ENCODE peak calls at places on chromosome 2, in four cellular contexts. Q is activated CD8-positive, alpha-beta memory T cell treated with anti-CD3 and anti-CD28 coated beads, Interleukin-2, amount 10 ng/mL, durations not matched to agents 7 days and 5 days; A is activated naive CD8-positive, alpha-beta T cell treated with anti-CD3 and anti-CD28 coated beads, Interleukin-2, amount 10 ng/mL, durations not matched to agents 7 days and 5 days; H is foreskin keratinocyte. X is an unnamed sample.

GRCh38 chr2:16649353-16650286 is 16.0 kb downstream of the CYRIA start:
- ATAC-seq in H (peak), Q (peak), A (no peak), X (peak)

GRCh38 chr2:31366733-31367132 is 47.8 kb downstream of the XDH start:
- ATAC-seq in H (no peak), A (no peak), Q (no peak), X (no peak)

GRCh38 chr2:85259101-85259590 is 68.6 kb downstream of the TGOLN2 start:
- ATAC-seq in A (no peak), H (no peak), Q (no peak), X (no peak)

GRCh38 chr2:19859565-19859964 is 42.2 kb downstream of the TTC32 start:
- ATAC-seq in H (no peak), A (no peak), Q (no peak), X (no peak)

GRCh38 chr2:106269591-106270291 is 75.6 kb upstream of the UXS1 start:
- ATAC-seq in H (peak), Q (peak), A (peak), X (peak)

GRCh38 chr2:174778479-174778962 is 14.2 kb upstream of the CHRNA1 start:
- ATAC-seq in Q (peak), A (peak), H (no peak), X (peak)

GRCh38 chr2:241565413-241565812 is 6.9 kb downstream of the BOK start:
- ATAC-seq in A (no peak), Q (no peak), H (no peak), X (no peak)

GRCh38 chr2:240048237-240048636 is 5.1 kb downstream of the OR6B3 start:
- ATAC-seq in A (no peak), Q (no peak), H (no peak), X (no peak)

GRCh38 chr2:156908825-156909224 is 348.7 kb upstream of the GALNT5 start:
- ATAC-seq in A (no peak), Q (peak), H (peak), X (peak)

GRCh38 chr2:136407952-136408318 is 290.0 kb upstream of the CXCR4 start:
- ATAC-seq in A (no peak), Q (no peak), H (peak), X (no peak)

GRCh38 chr2:10544252-10544651 is 96.1 kb upstream of the ODC1 start:
- ATAC-seq in Q (peak), A (peak), H (no peak), X (peak)

GRCh38 chr2:237230355-237230754 is 144.7 kb downstream of the COPS8 start:
- ATAC-seq in H (no peak), Q (no peak), A (no peak), X (no peak)

GRCh38 chr2:30362468-30363081 is 84.5 kb upstream of the LCLAT1 start:
- ATAC-seq in Q (no peak), A (no peak), H (no peak), X (no peak)

X was measured in activated T-helper 17 cell treated with anti-CD3 and anti-CD28 coated beads, Interleukin-2, amount 50 U/mL, for 72 hours.